ENCODE peak calls at places on chromosomes 2 and 18, in six cellular contexts. X is AG09319, F is natural killer cell, A is mammary epithelial cell, E is A172, D is NCI-H2171 treated with DMSO at 0.1 percent for 48 hours. U is an unnamed sample.

GRCh38 chr2:28445448-28446258 is 50.2 kb upstream of the PLB1 start:
- DNase-seq in X (peak), F (no peak), A (peak), E (peak), D (no peak), U (peak)

GRCh38 chr2:33644215-33644614 is 45.1 kb upstream of the FAM98A start:
- DNase-seq in X (no peak), F (no peak), A (no peak), E (no peak), D (no peak), U (no peak)

GRCh38 chr18:13545955-13546354 is 180.4 kb downstream of the FAM210A start:
- DNase-seq in X (no peak), F (no peak), A (no peak), E (no peak), D (no peak), U (no peak)

GRCh38 chr2:132678498-132678897 is 8.5 kb upstream of the LYPD1 start:
- DNase-seq in X (no peak), F (no peak), A (no peak), E (peak), D (no peak), U (no peak)

GRCh38 chr2:63018439-63018838 is 32.2 kb upstream of the OTX1 start:
- DNase-seq in X (no peak), F (no peak), A (no peak), E (no peak), D (no peak), U (no peak)

GRCh38 chr2:128385365-128385764 is 66.7 kb upstream of the HS6ST1 start:
- DNase-seq in X (no peak), F (no peak), A (no peak), E (no peak), D (no peak), U (no peak)

GRCh38 chr2:217501887-217502286 is 500.9 kb downstream of the TNS1 start:
- DNase-seq in X (no peak), F (no peak), A (no peak), E (no peak), D (no peak), U (no peak)

GRCh38 chr2:23414876-23415275 is 29.9 kb downstream of the KLHL29 start:
- DNase-seq in X (no peak), F (no peak), A (no peak), E (no peak), D (no peak), U (peak)

GRCh38 chr2:46171441-46171953 is 125.7 kb upstream of the EPAS1 start:
- DNase-seq in X (peak), F (no peak), A (peak), E (peak), D (peak), U (peak)

GRCh38 chr2:132267372-132267771 is 105.6 kb upstream of the ANKRD30BL start:
- DNase-seq in X (no peak), F (no peak), A (peak), E (no peak), D (no peak), U (peak)

GRCh38 chr2:176110975-176111663 is 4.0 kb downstream of the HOXD11 start:
- DNase-seq in X (no peak), F (no peak), A (no peak), E (no peak), D (peak), U (peak)

GRCh38 chr18:50687491-50687890 is 127.6 kb downstream of the MAPK4 start:
- DNase-seq in X (no peak), F (no peak), A (no peak), E (no peak), D (no peak), U (no peak)

GRCh38 chr2:60091311-60091710 is 462.1 kb downstream of the BCL11A start:
- DNase-seq in X (no peak), F (no peak), A (no peak), E (no peak), D (no peak), U (no peak)

GRCh38 chr2:20355131-20355530 is 4.5 kb upstream of the PUM2 start:
- DNase-seq in X (no peak), F (no peak), A (no peak), E (no peak), D (no peak), U (peak)

U was measured in fibroblast of mammary gland.